ENCODE peak calls at places on chromosomes 13 and 19, in five cellular contexts. One of them, this sample, is unnamed.

GRCh38 chr19:5032101-5032967 is 63.4 kb downstream of the KDM4B start:
- DNase-seq in neuronal stem cell: no peak
- DNase-seq in mesendoderm: no peak
- DNase-seq in IMR-90: no peak
- DNase-seq in H1: no peak
- DNase-seq in this sample: no peak

GRCh38 chr13:24267283-24267682 is 42.1 kb upstream of the C1QTNF9 start:
- DNase-seq in neuronal stem cell: no peak
- DNase-seq in mesendoderm: no peak
- DNase-seq in IMR-90: no peak
- DNase-seq in H1: no peak
- DNase-seq in this sample: no peak

GRCh38 chr13:84096221-84096620 is 213.9 kb upstream of the SLITRK1 start:
- DNase-seq in neuronal stem cell: no peak
- DNase-seq in mesendoderm: no peak
- DNase-seq in IMR-90: peak; percentile 1
- DNase-seq in H1: no peak
- DNase-seq in this sample: no peak

GRCh38 chr19:19021115-19021514 is 12.2 kb downstream of the SUGP2 start:
- DNase-seq in neuronal stem cell: no peak
- DNase-seq in mesendoderm: no peak
- DNase-seq in IMR-90: peak; percentile 84
- DNase-seq in H1: no peak
- DNase-seq in this sample: peak; percentile 9

GRCh38 chr13:87122551-87122950 is 548.6 kb upstream of the SLITRK5 start:
- DNase-seq in neuronal stem cell: no peak
- DNase-seq in mesendoderm: no peak
- DNase-seq in IMR-90: peak; percentile 68
- DNase-seq in H1: no peak
- DNase-seq in this sample: no peak

GRCh38 chr19:53868091-53868891 is 608 bp downstream of the MYADM start:
- DNase-seq in neuronal stem cell: no peak
- DNase-seq in mesendoderm: peak; percentile 88
- DNase-seq in IMR-90: peak; percentile 42
- DNase-seq in H1: no peak
- DNase-seq in this sample: peak; percentile 58

GRCh38 chr13:38804061-38804460 is 117.2 kb downstream of the FREM2 start:
- DNase-seq in neuronal stem cell: no peak
- DNase-seq in mesendoderm: no peak
- DNase-seq in IMR-90: no peak
- DNase-seq in H1: no peak
- DNase-seq in this sample: no peak

GRCh38 chr19:36488118-36488815 is 1.1 kb downstream of the ZNF566 start:
- DNase-seq in neuronal stem cell: no peak
- DNase-seq in mesendoderm: no peak
- DNase-seq in IMR-90: peak; percentile 53
- DNase-seq in H1: no peak
- DNase-seq in this sample: no peak

GRCh38 chr19:15702590-15702930 is 25.3 kb upstream of the OR10H2 start:
- DNase-seq in neuronal stem cell: no peak
- DNase-seq in mesendoderm: peak; percentile 11
- DNase-seq in IMR-90: no peak
- DNase-seq in H1: no peak
- DNase-seq in this sample: peak; percentile 36

GRCh38 chr19:14550201-14550754 is 20.9 kb downstream of the TECR start:
- DNase-seq in neuronal stem cell: no peak
- DNase-seq in mesendoderm: no peak
- DNase-seq in IMR-90: no peak
- DNase-seq in H1: no peak
- DNase-seq in this sample: peak; percentile 73

GRCh38 chr13:55230570-55230908 is 1910.2 kb upstream of the PRR20A start:
- DNase-seq in neuronal stem cell: no peak
- DNase-seq in mesendoderm: peak; percentile 56
- DNase-seq in IMR-90: no peak
- DNase-seq in H1: no peak
- DNase-seq in this sample: peak; percentile 4

GRCh38 chr19:31139871-31140505 is 209.2 kb downstream of the TSHZ3 start:
- DNase-seq in neuronal stem cell: no peak
- DNase-seq in mesendoderm: no peak
- DNase-seq in IMR-90: peak; percentile 90
- DNase-seq in H1: no peak
- DNase-seq in this sample: no peak

GRCh38 chr19:13588953-13589833 is 82.9 kb upstream of the CACNA1A start:
- DNase-seq in neuronal stem cell: peak; percentile 71
- DNase-seq in mesendoderm: peak; percentile 66
- DNase-seq in IMR-90: peak; percentile 41
- DNase-seq in H1: peak; percentile 36
- DNase-seq in this sample: peak; percentile 82

GRCh38 chr19:6233827-6234511 is 45.8 kb downstream of the MLLT1 start:
- DNase-seq in neuronal stem cell: no peak
- DNase-seq in mesendoderm: no peak
- DNase-seq in IMR-90: no peak
- DNase-seq in H1: no peak
- DNase-seq in this sample: no peak

GRCh38 chr13:108455320-108455719 is 174.1 kb upstream of the MYO16 start:
- DNase-seq in neuronal stem cell: no peak
- DNase-seq in mesendoderm: no peak
- DNase-seq in IMR-90: no peak
- DNase-seq in H1: no peak
- DNase-seq in this sample: no peak

GRCh38 chr19:6225232-6225635 is 54.5 kb downstream of the MLLT1 start:
- DNase-seq in neuronal stem cell: no peak
- DNase-seq in mesendoderm: no peak
- DNase-seq in IMR-90: no peak
- DNase-seq in H1: no peak
- DNase-seq in this sample: no peak

GRCh38 chr19:54606891-54607781 is 13.7 kb downstream of the LILRA1 start:
- DNase-seq in neuronal stem cell: no peak
- DNase-seq in mesendoderm: no peak
- DNase-seq in IMR-90: no peak
- DNase-seq in H1: no peak
- DNase-seq in this sample: no peak

GRCh38 chr19:13095393-13095784 is 7.3 kb downstream of the LYL1 start:
- DNase-seq in neuronal stem cell: no peak
- DNase-seq in mesendoderm: peak; percentile 46
- DNase-seq in IMR-90: no peak
- DNase-seq in H1: no peak
- DNase-seq in this sample: no peak

GRCh38 chr13:98279473-98280175 is 102.6 kb upstream of the RNF113B start:
- DNase-seq in neuronal stem cell: no peak
- DNase-seq in mesendoderm: no peak
- DNase-seq in IMR-90: no peak
- DNase-seq in H1: no peak
- DNase-seq in this sample: no peak

GRCh38 chr13:64529874-64530485 is 2700.2 kb downstream of the PCDH9 start:
- DNase-seq in neuronal stem cell: no peak
- DNase-seq in mesendoderm: peak; percentile 55
- DNase-seq in IMR-90: no peak
- DNase-seq in H1: peak; percentile 17
- DNase-seq in this sample: peak; percentile 40

GRCh38 chr13:56020425-56020824 is 1120.3 kb upstream of the PRR20A start:
- DNase-seq in neuronal stem cell: no peak
- DNase-seq in mesendoderm: no peak
- DNase-seq in IMR-90: no peak
- DNase-seq in H1: no peak
- DNase-seq in this sample: no peak

GRCh38 chr13:30968734-30969335 is 36.4 kb downstream of the TEX26 start:
- DNase-seq in neuronal stem cell: no peak
- DNase-seq in mesendoderm: no peak
- DNase-seq in IMR-90: peak; percentile 55
- DNase-seq in H1: no peak
- DNase-seq in this sample: no peak

GRCh38 chr13:105139380-105140285 is 1395.8 kb downstream of the EFNB2 start:
- DNase-seq in neuronal stem cell: no peak
- DNase-seq in mesendoderm: no peak
- DNase-seq in IMR-90: peak; percentile 62
- DNase-seq in H1: no peak
- DNase-seq in this sample: peak; percentile 43

GRCh38 chr19:49930483-49931011 is 1.2 kb upstream of the NUP62 start:
- DNase-seq in neuronal stem cell: no peak
- DNase-seq in mesendoderm: peak; percentile 40
- DNase-seq in IMR-90: no peak
- DNase-seq in H1: no peak
- DNase-seq in this sample: no peak

GRCh38 chr13:113759525-113760137 is 605 bp downstream of the TMEM255B start:
- DNase-seq in neuronal stem cell: peak; percentile 27
- DNase-seq in mesendoderm: peak; percentile 18
- DNase-seq in IMR-90: peak; percentile 9
- DNase-seq in H1: no peak
- DNase-seq in this sample: no peak

GRCh38 chr19:30668521-30669155 is 296.5 kb downstream of the ZNF536 start:
- DNase-seq in neuronal stem cell: no peak
- DNase-seq in mesendoderm: no peak
- DNase-seq in IMR-90: no peak
- DNase-seq in H1: no peak
- DNase-seq in this sample: no peak

GRCh38 chr19:43474986-43475705 is 9.7 kb upstream of the LYPD3 start:
- DNase-seq in neuronal stem cell: peak; percentile 95
- DNase-seq in mesendoderm: peak; percentile 96
- DNase-seq in IMR-90: peak; percentile 97
- DNase-seq in H1: peak; percentile 84
- DNase-seq in this sample: peak; percentile 98
- H4K8ac ChIP-seq in neuronal stem cell: no peak overlapping the region
- H4K8ac ChIP-seq in mesendoderm: no peak overlapping the region
- H4K8ac ChIP-seq in IMR-90: peak overlapping the region; percentile 96
- H4K8ac ChIP-seq in H1: peak overlapping the region; percentile 96
- H4K8ac ChIP-seq in this sample: peak overlapping the region; percentile 81

DNA sequence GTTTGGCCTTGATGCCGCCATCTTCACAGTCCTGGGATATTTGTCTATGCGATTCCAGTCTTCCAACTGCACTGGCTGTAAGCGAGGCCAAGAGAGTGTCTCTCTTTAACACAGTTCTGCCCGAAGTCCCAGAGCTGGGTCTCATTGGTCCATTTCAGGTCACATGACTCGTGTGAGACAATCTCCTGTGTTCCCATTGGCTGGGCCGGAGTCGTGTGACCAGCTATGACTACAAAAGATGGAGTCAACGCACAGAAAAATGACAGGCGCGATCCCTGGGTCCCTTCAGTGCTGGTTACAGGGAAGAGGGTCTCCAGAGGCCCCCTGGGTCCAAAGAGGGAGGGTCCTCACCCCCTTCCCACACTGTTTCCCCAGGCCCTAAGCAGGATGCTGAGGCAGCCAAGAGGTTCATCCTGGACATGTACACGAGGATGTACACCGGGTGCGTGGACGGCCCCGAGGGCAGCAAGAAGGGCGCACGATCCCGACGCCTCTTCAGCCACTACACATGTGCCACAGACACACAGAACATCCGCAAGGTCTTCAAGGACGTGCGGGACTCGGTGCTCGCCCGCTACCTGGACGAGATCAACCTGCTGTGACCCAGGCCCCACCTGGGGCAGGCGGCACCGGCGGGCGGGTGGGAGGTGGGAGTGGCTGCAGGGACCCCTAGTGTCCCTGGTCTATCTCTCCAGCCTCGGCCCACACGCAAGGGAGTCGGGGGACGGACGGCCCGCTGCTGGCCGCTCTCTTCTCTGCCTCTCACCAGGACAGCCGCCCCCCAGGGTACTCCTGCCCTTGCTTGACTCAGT is 15.9 kb upstream of the S1PR4 start:
- DNase-seq in neuronal stem cell: no peak
- DNase-seq in mesendoderm: peak; percentile 51
- DNase-seq in IMR-90: no peak
- DNase-seq in H1: no peak
- DNase-seq in this sample: no peak
- H4K8ac ChIP-seq in neuronal stem cell: peak overlapping the region; percentile 92
- H4K8ac ChIP-seq in mesendoderm: no peak overlapping the region
- H4K8ac ChIP-seq in IMR-90: no peak overlapping the region
- H4K8ac ChIP-seq in H1: peak overlapping the region; percentile 17
- H4K8ac ChIP-seq in this sample: no peak overlapping the region

DNA sequence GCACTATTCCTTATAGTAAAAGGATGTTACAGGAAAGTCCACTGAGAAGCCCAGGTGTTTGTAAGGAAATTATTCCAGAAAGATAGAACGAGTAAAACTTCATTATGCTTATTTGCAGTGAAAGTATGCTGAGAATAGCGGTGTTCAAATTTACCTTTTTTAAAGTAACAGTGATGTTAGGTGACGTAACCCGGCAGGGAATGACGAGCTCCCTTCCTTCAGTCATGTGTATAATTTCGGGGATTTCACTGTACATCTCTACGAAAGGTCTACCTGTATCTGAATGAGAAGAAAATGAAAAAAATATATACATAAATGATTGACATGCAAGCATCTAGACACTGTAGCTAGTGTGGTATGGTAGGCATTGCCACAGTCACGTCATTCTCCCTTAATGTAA is 56.9 kb downstream of the FLT1 start:
- DNase-seq in neuronal stem cell: no peak
- DNase-seq in mesendoderm: no peak
- DNase-seq in IMR-90: no peak
- DNase-seq in H1: no peak
- DNase-seq in this sample: no peak
- H4K8ac ChIP-seq in neuronal stem cell: no peak overlapping the region
- H4K8ac ChIP-seq in mesendoderm: no peak overlapping the region
- H4K8ac ChIP-seq in IMR-90: no peak overlapping the region
- H4K8ac ChIP-seq in H1: no peak overlapping the region
- H4K8ac ChIP-seq in this sample: no peak overlapping the region

DNA sequence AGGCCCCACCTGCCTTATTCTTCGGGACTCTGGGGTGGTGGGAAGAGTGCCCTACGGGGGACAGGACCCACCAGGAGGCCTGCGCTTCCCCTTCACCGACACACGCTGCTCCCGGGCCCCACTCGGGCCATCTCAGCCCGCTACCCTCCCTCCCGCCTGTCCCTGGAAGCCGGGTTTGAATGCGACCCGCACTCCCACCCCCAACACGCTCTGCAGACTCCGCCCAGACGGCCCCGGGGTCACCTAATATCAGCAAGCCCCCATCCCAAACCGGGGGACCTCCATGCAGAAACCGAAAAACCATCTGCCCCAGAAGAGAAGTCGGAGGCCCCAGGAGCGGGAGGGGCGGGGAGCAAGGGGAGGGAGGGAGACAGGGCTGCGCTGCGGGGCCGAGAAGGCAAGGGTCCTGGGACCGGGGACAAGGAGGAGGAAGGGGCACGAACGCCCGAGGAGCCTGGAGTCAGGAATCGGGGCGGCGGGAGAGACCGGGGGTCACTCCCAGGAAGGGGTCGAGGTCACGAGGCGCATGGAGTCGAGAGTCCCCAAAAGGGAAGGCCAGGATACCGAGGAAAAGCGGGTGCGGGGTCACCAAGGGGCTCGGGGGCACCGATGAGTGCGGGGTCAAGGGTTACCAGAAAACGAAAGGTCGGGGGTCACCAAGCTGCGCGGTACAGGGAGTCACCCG is 766 bp downstream of the SBNO2 start:
- DNase-seq in neuronal stem cell: no peak
- DNase-seq in mesendoderm: no peak
- DNase-seq in IMR-90: no peak
- DNase-seq in H1: no peak
- DNase-seq in this sample: no peak
- H4K8ac ChIP-seq in neuronal stem cell: no peak overlapping the region
- H4K8ac ChIP-seq in mesendoderm: no peak overlapping the region
- H4K8ac ChIP-seq in IMR-90: peak overlapping the region; percentile 68
- H4K8ac ChIP-seq in H1: peak overlapping the region; percentile 42
- H4K8ac ChIP-seq in this sample: peak overlapping the region; percentile 95

This sample was measured in trophoblast cell.